ENCODE peak calls at places on chromosomes 12 and 14, in seven cellular contexts. S is GM23248; Z is naive thymus-derived CD4-positive, alpha-beta T cell; X is hepatocyte; C is right atrium auricular region; U is psoas muscle; N is effector memory CD4-positive, alpha-beta T cell. H is an unnamed sample. For H3K4me1 and H3K27me3, the result is how much of the 10 kb centered on the place peaks cover.

GRCh38 chr12:24527102-24527501 is 421.8 kb downstream of the BCAT1 start:
- DNase-seq in C (no peak), N (no peak), Z (no peak), X (no peak), U (no peak), S (no peak), H (no peak)

GRCh38 chr12:98646165-98646764 is 1.2 kb downstream of the APAF1 start:
- DNase-seq in Z (no peak), S (peak), C (no peak), U (no peak), N (no peak), X (peak), H (peak)

GRCh38 chr12:102174761-102175160 is 22.9 kb downstream of the PMCH start:
- DNase-seq in S (no peak), X (no peak), U (no peak), Z (no peak), C (no peak), N (no peak), H (no peak)

GRCh38 chr14:105411017-105411941 is 8.3 kb upstream of the MTA1 start:
- DNase-seq in U (peak), X (peak), N (no peak), Z (no peak), S (peak), C (no peak), H (no peak)

GRCh38 chr12:31650927-31651326 is 8.6 kb upstream of the ETFBKMT start:
- DNase-seq in C (no peak), N (no peak), Z (no peak), U (no peak), S (no peak), X (peak), H (no peak)

GRCh38 chr14:102592969-102593840 is 756 bp downstream of the RCOR1 start:
- DNase-seq in N (peak), S (peak), X (peak), C (peak), U (peak), Z (peak), H (peak)

GRCh38 chr12:127145929-127146789 is 1120.8 kb upstream of the TMEM132C start:
- DNase-seq in S (peak), Z (peak), U (peak), N (peak), X (no peak), C (no peak), H (peak)

GRCh38 chr12:108390495-108391203 is 51.5 kb upstream of the CMKLR1 start:
- DNase-seq in X (no peak), U (no peak), Z (no peak), N (no peak), S (no peak), C (no peak), H (no peak)

GRCh38 chr14:26173581-26173980 is 424.3 kb downstream of the NOVA1 start:
- DNase-seq in Z (no peak), U (no peak), S (peak), N (no peak), C (no peak), X (no peak), H (no peak)

GRCh38 chr12:57729321-57729844 is 9.2 kb downstream of the AGAP2 start:
- DNase-seq in Z (no peak), U (no peak), S (no peak), N (no peak), X (no peak), C (no peak), H (no peak)

GRCh38 chr12:108638141-108638823 is 4.6 kb upstream of the SELPLG start:
- DNase-seq in X (no peak), Z (no peak), C (peak), U (no peak), S (no peak), N (no peak), H (no peak)

GRCh38 chr12:121767525-121768016 is 25.9 kb downstream of the RHOF start:
- DNase-seq in N (no peak), S (peak), X (no peak), U (no peak), Z (no peak), C (no peak), H (no peak)

GRCh38 chr12:1859643-1860042 is 39.3 kb downstream of the LRTM2 start:
- DNase-seq in U (no peak), X (no peak), C (no peak), N (no peak), Z (no peak), S (peak), H (no peak)

GRCh38 chr12:52440821-52441319 is 6.7 kb upstream of the KRT75 start:
- DNase-seq in N (no peak), U (no peak), X (peak), Z (no peak), C (no peak), S (peak), H (no peak)

GRCh38 chr14:106459971-106460730 is 933.8 kb downstream of the TMEM121 start:
- DNase-seq in C (no peak), S (no peak), N (peak), X (no peak), Z (peak), U (no peak), H (peak)

GRCh38 chr12:6534914-6535696 is 788 bp downstream of the GAPDH start:
- DNase-seq in S (peak), N (peak), U (peak), X (peak), Z (peak), C (peak), H (peak)

GRCh38 chr12:10873374-10873773 is 10.7 kb downstream of the PRH1 start:
- DNase-seq in N (no peak), Z (no peak), X (no peak), S (no peak), C (no peak), U (no peak), H (no peak)

GRCh38 chr14:100988411-100988900 is 84.9 kb upstream of the RTL1 start:
- DNase-seq in C (no peak), U (no peak), N (no peak), Z (no peak), X (no peak), S (peak), H (no peak)

GRCh38 chr12:53313996-53314395 is 7.4 kb downstream of the AAAS start:
- DNase-seq in N (no peak), X (no peak), S (no peak), Z (no peak), U (no peak), C (no peak), H (no peak)

GRCh38 chr12:76020731-76021672 is 10.6 kb downstream of the PHLDA1 start:
- DNase-seq in C (no peak), X (peak), N (peak), S (peak), Z (peak), U (no peak), H (peak)

GRCh38 chr12:62683724-62684501 is 217.3 kb downstream of the MON2 start:
- DNase-seq in S (peak), Z (no peak), X (peak), U (peak), N (no peak), C (peak), H (no peak)

GRCh38 chr12:31324845-31325523 is 966 bp downstream of the SINHCAF start:
- DNase-seq in C (peak), X (peak), U (peak), N (no peak), S (peak), Z (peak), H (peak)

GRCh38 chr14:30908826-30909225 is 34.5 kb downstream of the COCH start:
- DNase-seq in N (no peak), Z (no peak), S (no peak), C (no peak), X (no peak), U (no peak), H (no peak)

GRCh38 chr12:119512772-119513497 is 80.6 kb upstream of the TMEM233 start:
- DNase-seq in C (no peak), N (no peak), Z (no peak), S (peak), U (no peak), X (peak), H (no peak)

GRCh38 chr12:47574252-47575021 is 131.4 kb downstream of the RPAP3 start:
- DNase-seq in S (no peak), Z (no peak), N (no peak), X (no peak), U (no peak), C (no peak), H (no peak)

GRCh38 chr14:54085137-54085810 is 128.6 kb upstream of the BMP4 start:
- DNase-seq in U (no peak), Z (no peak), S (no peak), X (no peak), N (no peak), C (no peak), H (no peak)

GRCh38 chr14:59150990-59151389 is 37.5 kb upstream of the DAAM1 start:
- DNase-seq in C (no peak), N (no peak), X (no peak), U (no peak), Z (no peak), S (no peak), H (no peak)

GRCh38 chr14:95151561-95151960 is 5.8 kb downstream of the DICER1 start:
- DNase-seq in C (no peak), Z (no peak), X (no peak), U (no peak), S (no peak), N (no peak), H (no peak)

GRCh38 chr12:47193066-47193465 is 113.3 kb upstream of the AMIGO2 start:
- DNase-seq in X (no peak), N (no peak), S (no peak), Z (no peak), U (no peak), C (no peak), H (no peak)

GRCh38 chr12:53061404-53062010 is 11.6 kb downstream of the TNS2 start:
- DNase-seq in S (no peak), Z (no peak), N (no peak), X (peak), C (no peak), U (peak), H (no peak)

GRCh38 chr14:29738056-29738455 is 189.6 kb downstream of the PRKD1 start:
- DNase-seq in N (no peak), U (no peak), Z (no peak), X (no peak), S (no peak), C (no peak), H (no peak)

GRCh38 chr12:105910030-105910429 is 228.7 kb downstream of the NUAK1 start:
- DNase-seq in N (no peak), C (no peak), U (no peak), S (no peak), Z (no peak), X (no peak), H (no peak)

GRCh38 chr14:89635615-89636014 is 218.6 kb upstream of the FOXN3 start:
- DNase-seq in Z (no peak), X (no peak), S (no peak), U (no peak), N (no peak), C (no peak), H (no peak)

GRCh38 chr12:47102845-47103666 is 23.3 kb upstream of the AMIGO2 start:
- DNase-seq in N (no peak), X (peak), U (no peak), S (peak), C (no peak), Z (no peak), H (no peak)

GRCh38 chr12:38477341-38478090 is 160.9 kb downstream of the ALG10B start:
- DNase-seq in C (no peak), X (no peak), N (no peak), U (no peak), S (no peak), Z (no peak), H (no peak)

GRCh38 chr12:112347521-112347920 is 34.7 kb downstream of the HECTD4 start:
- DNase-seq in S (peak), U (no peak), C (no peak), X (peak), N (no peak), Z (no peak), H (no peak)

GRCh38 chr14:64438181-64438839 is 27.0 kb upstream of the AKAP5 start:
- DNase-seq in C (no peak), Z (no peak), N (no peak), S (peak), U (no peak), X (peak), H (no peak)

GRCh38 chr14:70957710-70958109 is 50.5 kb downstream of the PCNX1 start:
- DNase-seq in C (no peak), X (no peak), N (no peak), U (no peak), S (no peak), Z (no peak), H (no peak)

GRCh38 chr12:113479578-113480335 is 8.1 kb upstream of the LHX5 start:
- DNase-seq in X (peak), N (no peak), Z (peak), C (no peak), U (no peak), S (peak), H (peak)

GRCh38 chr14:91177073-91177796 is 63.4 kb downstream of the DGLUCY start:
- DNase-seq in Z (peak), U (peak), X (peak), C (peak), S (peak), N (peak), H (peak)

DNA sequence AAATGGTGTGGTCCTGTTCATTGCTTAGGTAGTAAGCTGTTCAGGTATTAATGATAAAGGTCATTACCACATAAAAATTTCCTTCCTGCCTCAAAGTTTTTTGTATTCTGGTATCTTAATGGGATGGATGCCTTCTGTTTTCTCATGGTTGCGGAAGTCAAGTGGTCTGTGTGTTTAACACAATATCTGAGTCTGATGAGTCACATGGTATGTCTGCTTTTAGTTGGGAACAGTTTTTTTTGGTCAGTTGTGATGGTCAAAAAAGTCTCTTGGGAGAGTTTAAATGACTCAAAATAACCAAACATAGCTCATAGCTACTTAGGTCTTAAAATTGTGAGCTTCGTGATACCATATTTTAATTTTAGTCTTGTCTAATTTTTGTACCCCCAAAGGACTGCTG is 40.7 kb downstream of the STK38L start:
- DNase-seq in Z (no peak), S (peak), U (no peak), N (no peak), C (no peak), X (no peak), H (no peak)
- H3K27ac ChIP-seq in Z (no peak), S (peak), U (peak), N (no peak), C (peak), X (peak), H (no peak)

DNA sequence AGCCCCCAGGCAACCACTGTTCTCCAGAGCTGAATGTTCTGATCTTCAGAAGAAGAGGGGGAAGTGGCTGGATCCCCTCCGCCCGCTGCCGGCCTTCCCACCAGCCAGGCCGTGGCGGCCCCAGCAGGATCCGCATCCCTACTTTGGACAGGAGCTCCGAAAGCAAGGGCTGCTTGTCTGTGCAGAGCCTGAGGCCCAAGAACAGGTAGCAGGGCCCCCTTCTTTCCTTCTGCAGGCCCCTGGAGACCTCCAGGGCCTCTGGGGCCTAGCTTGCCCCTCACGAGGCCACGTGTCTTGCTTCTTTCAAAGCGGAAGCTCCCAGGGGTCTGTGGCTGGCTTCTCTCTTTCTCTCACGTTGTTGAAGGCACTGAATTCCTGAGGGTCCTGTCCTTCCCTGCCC is 13.2 kb downstream of the PGF start:
- DNase-seq in X (no peak), N (no peak), S (no peak), C (no peak), Z (no peak), U (no peak), H (no peak)
- H3K4me1 ChIP-seq in X (under half), N (under half), S (under half), C (under half), Z (under half), U (under half), H (under half)

GRCh38 chr12:55049676-55050075 is 29.9 kb downstream of the NEUROD4 start:
- DNase-seq in U (no peak), C (no peak), S (no peak), N (no peak), X (no peak), Z (no peak), H (no peak)

GRCh38 chr12:55051197-55051920 is 31.6 kb downstream of the NEUROD4 start:
- DNase-seq in Z (no peak), X (no peak), U (no peak), S (no peak), C (no peak), N (no peak), H (no peak)
- H3K27me3 ChIP-seq in Z (under half), X (under half), U (under half), S (under half), C (under half), N (under half), H (under half)

GRCh38 chr12:104460041-104460757 is 3.5 kb downstream of the CHST11 start:
- DNase-seq in C (no peak), X (no peak), S (no peak), Z (no peak), N (no peak), U (no peak), H (peak)
- H3K27ac ChIP-seq in C (peak), X (no peak), S (no peak), Z (peak), N (peak), U (no peak), H (peak)

GRCh38 chr12:124512667-124513296 is 54.6 kb downstream of the NCOR2 start:
- DNase-seq in C (peak), N (no peak), U (peak), X (peak), Z (no peak), S (peak), H (no peak)
- H3K4me1 ChIP-seq in C (under half), N (under half), U (half or more), X (half or more), Z (under half), S (half or more), H (under half)

GRCh38 chr14:23370221-23370620 is 2.4 kb upstream of the IL25 start:
- DNase-seq in Z (no peak), X (no peak), S (peak), U (no peak), N (no peak), C (no peak), H (no peak)

GRCh38 chr14:23364604-23365352 is at the start of gene EFS:
- DNase-seq in U (no peak), S (peak), C (no peak), X (no peak), N (no peak), Z (no peak), H (no peak)

GRCh38 chr14:23364164-23364571 is 804 bp downstream of the EFS start:
- DNase-seq in C (peak), N (no peak), Z (no peak), S (peak), X (peak), U (no peak), H (no peak)

GRCh38 chr14:23365353-23366162 is 586 bp upstream of the EFS start:
- DNase-seq in S (peak), Z (no peak), X (peak), C (no peak), U (no peak), N (no peak), H (no peak)

DNA sequence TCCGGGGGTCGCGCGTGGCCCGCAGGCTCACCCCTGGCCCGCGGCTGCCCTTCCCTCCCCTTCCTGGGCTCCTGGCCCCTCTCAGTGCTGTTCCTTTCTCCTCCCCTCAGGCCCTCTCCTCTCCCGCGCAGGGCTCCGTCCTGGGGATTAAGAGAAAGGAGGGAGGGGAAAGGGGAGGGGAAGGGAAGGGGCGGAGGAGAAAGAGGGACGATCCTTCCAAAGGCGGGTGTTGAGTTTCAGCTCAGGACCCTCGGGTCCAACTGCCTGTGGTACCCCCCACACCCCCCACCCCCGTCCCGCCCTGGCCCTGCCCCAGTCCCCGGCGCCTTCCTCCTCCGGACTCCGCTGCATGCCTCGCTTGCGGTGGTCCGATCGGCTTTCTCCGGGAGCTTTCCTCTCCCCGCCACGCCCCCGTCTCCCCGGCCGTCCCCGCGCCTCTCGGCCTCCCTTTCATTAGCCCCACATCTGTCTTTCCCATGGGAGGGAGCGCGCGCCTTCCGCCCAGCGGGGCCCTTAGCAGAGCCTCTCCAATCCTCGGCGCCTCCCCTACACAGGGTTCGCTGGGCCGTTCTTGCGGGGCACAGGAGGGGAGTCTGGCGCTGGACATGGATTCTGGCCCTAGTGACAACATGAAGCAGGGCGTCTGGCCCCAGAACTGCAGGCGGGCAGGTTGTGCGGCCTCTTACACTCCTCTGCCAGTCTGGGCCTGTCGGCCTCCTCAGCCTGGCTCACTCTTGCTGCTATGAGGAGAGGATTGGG is 1.4 kb upstream of the EFS start:
- DNase-seq in C (no peak), Z (no peak), N (no peak), U (peak), S (peak), X (peak), H (no peak)
- H3K27me3 ChIP-seq in C (under half), Z (under half), N (under half), U (under half), S (under half), X (under half), H (under half)

H was measured in CD4-positive, CD25-positive, alpha-beta regulatory T cell.